ENCODE peak calls at places on chromosomes 7 and 10, in seven cellular contexts. S, X, I, Y, P, G and V are unnamed samples.

GRCh38 chr7:127844165-127844564 is 187.1 kb downstream of the LRRC4 start:
- DNase-seq in S (no peak), X (no peak), I (no peak), Y (no peak), P (peak), G (no peak), V (no peak)

GRCh38 chr10:129758591-129759021 is 205.5 kb downstream of the EBF3 start:
- DNase-seq in S (no peak), X (no peak), I (no peak), Y (no peak), P (no peak), G (no peak), V (no peak)

GRCh38 chr7:108114117-108114841 is 15.9 kb downstream of the LAMB4 start:
- DNase-seq in S (peak), X (no peak), I (no peak), Y (no peak), P (peak), G (peak), V (peak)

GRCh38 chr7:36289833-36290661 is 99.6 kb upstream of the ANLN start:
- DNase-seq in S (no peak), X (no peak), I (peak), Y (no peak), P (peak), G (no peak), V (no peak)

GRCh38 chr7:101554584-101555268 is 74.4 kb downstream of the MYL10 start:
- DNase-seq in S (no peak), X (no peak), I (peak), Y (no peak), P (no peak), G (no peak), V (no peak)

GRCh38 chr10:104253106-104253505 is 1.6 kb upstream of the GSTO1 start:
- DNase-seq in S (no peak), X (no peak), I (peak), Y (no peak), P (no peak), G (no peak), V (no peak)

GRCh38 chr7:35604595-35604994 is 90.3 kb downstream of the HERPUD2 start:
- DNase-seq in S (no peak), X (no peak), I (no peak), Y (no peak), P (no peak), G (no peak), V (no peak)

GRCh38 chr10:32445036-32445435 is 904 bp upstream of the CCDC7 start:
- DNase-seq in S (no peak), X (no peak), I (no peak), Y (no peak), P (no peak), G (no peak), V (no peak)

GRCh38 chr7:64630496-64630895 is 35.4 kb upstream of the ZNF107 start:
- DNase-seq in S (peak), X (no peak), I (no peak), Y (no peak), P (peak), G (no peak), V (no peak)

GRCh38 chr7:96596120-96596826 is 113.4 kb downstream of the SEM1 start:
- DNase-seq in S (peak), X (no peak), I (no peak), Y (no peak), P (no peak), G (peak), V (no peak)

GRCh38 chr7:1611708-1612241 is 41.9 kb upstream of the PSMG3 start:
- DNase-seq in S (no peak), X (no peak), I (no peak), Y (no peak), P (peak), G (no peak), V (no peak)

GRCh38 chr10:104028146-104028545 is 57.5 kb downstream of the COL17A1 start:
- DNase-seq in S (no peak), X (peak), I (no peak), Y (no peak), P (peak), G (no peak), V (no peak)